ENCODE peak calls at places on chromosomes 4 and X, in five cellular contexts. One of them, this sample, is unnamed.
A peak's percentile ranks its signal among the peaks of the same experiment; 100 is the strongest.

GRCh38 chr4:41360214-41360910 is 103.6 kb downstream of the UCHL1 start:
- DNase-seq in BE2C: peak; percentile 90
- DNase-seq in GM20000: peak; percentile 45
- DNase-seq in neural crest cell: peak; percentile 45
- DNase-seq in NCI-H1092: peak; percentile 76
- DNase-seq in this sample: no peak

GRCh38 chr4:103067841-103068547 is 8.6 kb downstream of the SLC9B2 start:
- DNase-seq in neural crest cell: no peak
- DNase-seq in BE2C: no peak
- DNase-seq in GM20000: no peak
- DNase-seq in NCI-H1092: no peak
- DNase-seq in this sample: no peak

GRCh38 chr4:184361443-184361842 is 112.9 kb downstream of the IRF2 start:
- DNase-seq in neural crest cell: no peak
- DNase-seq in BE2C: no peak
- DNase-seq in NCI-H1092: no peak
- DNase-seq in GM20000: no peak
- DNase-seq in this sample: no peak

GRCh38 chr4:17469931-17470674 is 41.8 kb downstream of the QDPR start:
- DNase-seq in GM20000: no peak
- DNase-seq in neural crest cell: no peak
- DNase-seq in NCI-H1092: no peak
- DNase-seq in BE2C: no peak
- DNase-seq in this sample: peak; percentile 93

GRCh38 chrX:38036471-38036870 is 30.1 kb downstream of the SYTL5 start:
- DNase-seq in BE2C: no peak
- DNase-seq in neural crest cell: no peak
- DNase-seq in GM20000: no peak
- DNase-seq in NCI-H1092: no peak
- DNase-seq in this sample: no peak

GRCh38 chrX:119745283-119745848 is 13.0 kb upstream of the SOWAHD start:
- DNase-seq in neural crest cell: no peak
- DNase-seq in NCI-H1092: no peak
- DNase-seq in GM20000: no peak
- DNase-seq in BE2C: no peak
- DNase-seq in this sample: no peak

GRCh38 chr4:8162625-8163024 is 4.0 kb upstream of the ABLIM2 start:
- DNase-seq in NCI-H1092: no peak
- DNase-seq in neural crest cell: no peak
- DNase-seq in GM20000: no peak
- DNase-seq in BE2C: no peak
- DNase-seq in this sample: no peak

GRCh38 chr4:1400191-1400805 is 5.9 kb downstream of the NKX1-1 start:
- DNase-seq in BE2C: no peak
- DNase-seq in NCI-H1092: no peak
- DNase-seq in GM20000: peak; percentile 21
- DNase-seq in neural crest cell: no peak
- DNase-seq in this sample: no peak

GRCh38 chrX:80486299-80486698 is 66.1 kb downstream of the TENT5D start:
- DNase-seq in neural crest cell: no peak
- DNase-seq in NCI-H1092: no peak
- DNase-seq in BE2C: no peak
- DNase-seq in GM20000: no peak
- DNase-seq in this sample: no peak

GRCh38 chrX:85084770-85085393 is 81.2 kb downstream of the APOOL start:
- DNase-seq in GM20000: peak; percentile 24
- DNase-seq in BE2C: peak; percentile 5
- DNase-seq in neural crest cell: peak; percentile 11
- DNase-seq in NCI-H1092: no peak
- DNase-seq in this sample: peak; percentile 8

GRCh38 chr4:48129307-48130014 is 4.6 kb downstream of the TXK start:
- DNase-seq in neural crest cell: no peak
- DNase-seq in GM20000: no peak
- DNase-seq in BE2C: no peak
- DNase-seq in NCI-H1092: no peak
- DNase-seq in this sample: no peak

GRCh38 chr4:47933798-47934197 is 19.4 kb upstream of the NFXL1 start:
- DNase-seq in neural crest cell: no peak
- DNase-seq in GM20000: peak; percentile 37
- DNase-seq in NCI-H1092: no peak
- DNase-seq in BE2C: no peak
- DNase-seq in this sample: peak; percentile 38

GRCh38 chr4:41256740-41257256 is at the start of gene UCHL1:
- DNase-seq in BE2C: peak; percentile 97
- DNase-seq in neural crest cell: peak; percentile 89
- DNase-seq in GM20000: peak; percentile 30
- DNase-seq in NCI-H1092: peak; percentile 93
- DNase-seq in this sample: no peak

GRCh38 chr4:1460967-1461868 is 55.0 kb upstream of the NKX1-1 start:
- DNase-seq in GM20000: no peak
- DNase-seq in NCI-H1092: no peak
- DNase-seq in neural crest cell: no peak
- DNase-seq in BE2C: no peak
- DNase-seq in this sample: no peak

GRCh38 chr4:32106767-32107166 is 1386.6 kb downstream of the PCDH7 start:
- DNase-seq in NCI-H1092: no peak
- DNase-seq in neural crest cell: no peak
- DNase-seq in GM20000: no peak
- DNase-seq in BE2C: no peak
- DNase-seq in this sample: peak; percentile 68

GRCh38 chr4:54802336-54802735 is 144.6 kb downstream of the KIT start:
- DNase-seq in BE2C: no peak
- DNase-seq in neural crest cell: no peak
- DNase-seq in GM20000: no peak
- DNase-seq in NCI-H1092: no peak
- DNase-seq in this sample: no peak

GRCh38 chr4:2281575-2282343 is 19.9 kb upstream of the MXD4 start:
- DNase-seq in BE2C: no peak
- DNase-seq in neural crest cell: no peak
- DNase-seq in GM20000: peak; percentile 67
- DNase-seq in NCI-H1092: no peak
- DNase-seq in this sample: no peak

GRCh38 chr4:161696957-161697356 is 466.8 kb downstream of the FSTL5 start:
- DNase-seq in neural crest cell: no peak
- DNase-seq in NCI-H1092: no peak
- DNase-seq in GM20000: no peak
- DNase-seq in BE2C: no peak
- DNase-seq in this sample: no peak

GRCh38 chrX:147912093-147912801 is 528 bp downstream of the FMR1 start:
- DNase-seq in neural crest cell: peak; percentile 16
- DNase-seq in NCI-H1092: peak; percentile 45
- DNase-seq in BE2C: peak; percentile 13
- DNase-seq in GM20000: peak; percentile 32
- DNase-seq in this sample: peak; percentile 26

GRCh38 chr4:156378053-156378665 is 424.5 kb upstream of the CTSO start:
- DNase-seq in neural crest cell: no peak
- DNase-seq in BE2C: no peak
- DNase-seq in GM20000: peak; percentile 34
- DNase-seq in NCI-H1092: peak; percentile 13
- DNase-seq in this sample: peak; percentile 32

GRCh38 chr4:17613761-17614415 is 553 bp upstream of the MED28 start:
- DNase-seq in GM20000: no peak
- DNase-seq in neural crest cell: no peak
- DNase-seq in BE2C: peak; percentile 28
- DNase-seq in NCI-H1092: no peak
- DNase-seq in this sample: no peak

GRCh38 chrX:79530310-79531108 is 163.4 kb upstream of the ITM2A start:
- DNase-seq in GM20000: no peak
- DNase-seq in neural crest cell: no peak
- DNase-seq in NCI-H1092: no peak
- DNase-seq in BE2C: no peak
- DNase-seq in this sample: no peak

GRCh38 chrX:153848325-153848724 is 18.0 kb upstream of the PDZD4 start:
- DNase-seq in NCI-H1092: no peak
- DNase-seq in BE2C: no peak
- DNase-seq in GM20000: no peak
- DNase-seq in neural crest cell: no peak
- DNase-seq in this sample: no peak

GRCh38 chr4:40199179-40199670 is 2.4 kb downstream of the RHOH start:
- DNase-seq in GM20000: no peak
- DNase-seq in neural crest cell: no peak
- DNase-seq in NCI-H1092: no peak
- DNase-seq in BE2C: no peak
- DNase-seq in this sample: no peak

GRCh38 chr4:5024673-5025072 is 5.4 kb upstream of the CYTL1 start:
- DNase-seq in neural crest cell: no peak
- DNase-seq in GM20000: no peak
- DNase-seq in BE2C: no peak
- DNase-seq in NCI-H1092: no peak
- DNase-seq in this sample: no peak

GRCh38 chrX:121146059-121146628 is 98.7 kb downstream of the GLUD2 start:
- DNase-seq in GM20000: no peak
- DNase-seq in BE2C: no peak
- DNase-seq in NCI-H1092: no peak
- DNase-seq in neural crest cell: no peak
- DNase-seq in this sample: no peak

GRCh38 chr4:147732516-147733193 is 767 bp downstream of the ARHGAP10 start:
- DNase-seq in NCI-H1092: peak; percentile 5
- DNase-seq in BE2C: peak; percentile 46
- DNase-seq in GM20000: peak; percentile 34
- DNase-seq in neural crest cell: peak; percentile 36
- DNase-seq in this sample: no peak